ENCODE peak calls at places on chromosomes 2 and 18, in four cellular contexts. C is pancreas, V is fibroblast of lung, U is HCT116. O is an unnamed sample. For H3K4me1, the result is how much of the 10 kb centered on the place peaks cover.

GRCh38 chr2:221006084-221006483 is 566.0 kb downstream of the EPHA4 start:
- DNase-seq in U (no peak), C (no peak), V (no peak), O (no peak)

GRCh38 chr2:161592713-161593112 is 31.5 kb upstream of the SLC4A10 start:
- DNase-seq in U (no peak), C (no peak), V (no peak), O (no peak)

GRCh38 chr18:21448301-21448700 is 152.2 kb downstream of the ESCO1 start:
- DNase-seq in U (no peak), C (no peak), V (peak), O (no peak)

GRCh38 chr18:63775166-63775730 is at the start of gene SERPINB7:
- DNase-seq in U (peak), V (peak), C (no peak), O (no peak)

GRCh38 chr2:238114851-238115660 is 14.9 kb downstream of the ESPNL start:
- DNase-seq in V (no peak), U (no peak), C (peak), O (peak)

GRCh38 chr18:77884454-77884853 is 634.8 kb downstream of the GALR1 start:
- DNase-seq in V (no peak), C (no peak), U (no peak), O (no peak)

GRCh38 chr2:132439703-132440398 is 23.2 kb downstream of the GPR39 start:
- DNase-seq in C (no peak), V (peak), U (no peak), O (no peak)

GRCh38 chr18:63197246-63197791 is 122.2 kb downstream of the BCL2 start:
- DNase-seq in U (no peak), C (no peak), V (no peak), O (no peak)

GRCh38 chr2:136801628-136802027 is 36.3 kb downstream of the THSD7B start:
- DNase-seq in U (no peak), C (no peak), V (no peak), O (no peak)

GRCh38 chr2:133836220-133836619 is 268.0 kb upstream of the NCKAP5 start:
- DNase-seq in U (no peak), V (no peak), C (no peak), O (no peak)

GRCh38 chr2:71460595-71461303 is 7.4 kb downstream of the DYSF start:
- DNase-seq in V (no peak), C (no peak), U (peak), O (no peak)

GRCh38 chr2:229490167-229490566 is 219.1 kb upstream of the PID1 start:
- DNase-seq in U (no peak), C (no peak), V (no peak), O (no peak)

GRCh38 chr2:238784671-238785527 is 63.0 kb upstream of the TWIST2 start:
- DNase-seq in U (peak), C (peak), V (peak), O (peak)

GRCh38 chr2:231190531-231191197 is 7.8 kb upstream of the ARMC9 start:
- DNase-seq in C (peak), U (no peak), V (peak), O (no peak)

GRCh38 chr2:218281449-218281848 is 10.9 kb downstream of the TMBIM1 start:
- DNase-seq in U (no peak), V (peak), C (peak), O (no peak)

DNA sequence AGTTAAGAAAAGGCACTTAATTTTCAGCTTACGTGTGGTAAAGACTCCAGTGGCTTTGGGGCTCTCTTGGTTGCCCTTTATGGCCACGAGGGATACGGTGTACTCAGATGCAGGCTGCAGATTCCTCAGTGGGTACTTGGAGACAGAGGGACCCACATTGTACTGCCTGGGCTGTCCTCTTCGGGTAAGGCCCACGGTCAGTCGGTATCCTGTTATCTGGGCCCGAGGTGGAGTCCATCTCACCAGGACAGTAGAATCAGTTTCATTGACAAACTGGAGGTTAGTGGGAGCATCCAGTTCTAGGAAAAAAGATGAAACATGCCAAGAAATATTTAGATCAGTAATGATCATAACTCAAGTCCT is 31.5 kb downstream of the FN1 start:
- DNase-seq in V (no peak), U (no peak), C (no peak), O (no peak)
- H3K4me1 ChIP-seq in V (under half), U (under half), C (under half), O (under half)

GRCh38 chr2:70122470-70122869 is 35.2 kb downstream of the PCBP1 start:
- DNase-seq in V (no peak), C (no peak), U (no peak), O (no peak)
- H3K4me3 ChIP-seq in V (no peak), C (no peak), U (no peak), O (no peak)

DNA sequence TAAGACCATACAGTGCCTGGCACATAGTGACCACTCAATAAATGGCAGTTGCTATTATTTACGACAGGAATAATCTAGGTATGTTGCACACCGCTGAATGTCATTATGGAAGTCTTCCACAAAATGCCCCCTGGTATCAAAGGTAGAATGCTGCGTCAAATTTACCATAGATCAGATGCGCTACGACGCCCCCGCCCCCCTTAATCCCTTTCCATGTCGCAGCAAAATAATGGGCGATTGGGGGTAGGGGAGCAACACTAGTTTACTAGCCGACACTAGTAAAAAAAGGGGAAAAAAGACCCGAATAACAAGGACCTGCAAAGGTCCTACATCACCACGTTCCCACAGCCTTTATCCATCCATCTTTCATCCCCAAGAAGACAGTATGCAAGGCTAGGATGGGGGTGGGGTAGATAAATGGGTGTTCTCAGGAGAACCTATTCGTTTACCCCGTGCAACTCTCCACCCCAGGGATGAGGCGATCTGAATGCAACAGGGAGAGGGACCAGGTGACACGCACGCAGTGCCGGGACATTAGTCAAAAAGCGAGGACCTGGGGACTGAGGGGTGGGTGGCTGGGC is 455 bp downstream of the PREPL start:
- DNase-seq in U (no peak), V (peak), C (no peak), O (no peak)
- H3K4me1 ChIP-seq in U (under half), V (under half), C (under half), O (under half)

DNA sequence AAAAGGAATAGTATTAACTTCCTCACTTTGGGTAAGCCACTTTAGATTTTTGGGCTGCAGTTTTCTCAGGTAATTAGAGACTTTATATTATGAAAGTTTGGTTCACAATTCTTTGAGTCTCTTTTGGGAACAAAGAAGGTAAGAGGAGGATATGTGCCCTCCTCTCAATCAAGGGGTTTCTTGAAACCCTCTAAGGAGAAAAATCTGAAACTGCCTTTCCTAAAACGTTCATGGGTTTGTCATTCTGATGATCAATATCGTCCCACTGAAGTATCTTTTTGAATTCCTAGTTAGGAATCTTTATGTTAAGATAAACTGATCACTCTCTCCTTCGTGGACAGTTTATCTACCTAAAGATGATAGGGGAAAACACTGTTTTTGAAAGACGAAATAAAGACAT is 42.4 kb upstream of the AKAIN1 start:
- DNase-seq in U (no peak), C (no peak), V (no peak), O (no peak)
- H3K4me3 ChIP-seq in U (no peak), C (peak), V (peak), O (no peak)

GRCh38 chr2:205701509-205701908 is 19.2 kb downstream of the NRP2 start:
- DNase-seq in V (peak), C (no peak), U (no peak), O (no peak)

GRCh38 chr2:205705511-205706397 is 23.5 kb downstream of the NRP2 start:
- DNase-seq in C (no peak), V (no peak), U (no peak), O (no peak)

GRCh38 chr2:205702576-205702975 is 20.3 kb downstream of the NRP2 start:
- DNase-seq in C (no peak), V (no peak), U (no peak), O (no peak)

GRCh38 chr2:205704101-205704741 is 21.9 kb downstream of the NRP2 start:
- DNase-seq in V (peak), C (no peak), U (no peak), O (no peak)

GRCh38 chr2:205703471-205703870 is 21.2 kb downstream of the NRP2 start:
- DNase-seq in C (no peak), U (no peak), V (no peak), O (no peak)
- H3K4me1 ChIP-seq in C (under half), U (under half), V (under half), O (under half)

GRCh38 chr2:3726511-3726910 is 23.1 kb downstream of the DCDC2C start:
- DNase-seq in U (no peak), C (no peak), V (no peak), O (no peak)

GRCh38 chr2:3729055-3729448 is 25.7 kb downstream of the DCDC2C start:
- DNase-seq in C (no peak), V (no peak), U (no peak), O (no peak)

GRCh38 chr2:3729786-3730185 is 26.4 kb downstream of the DCDC2C start:
- DNase-seq in U (no peak), V (no peak), C (no peak), O (no peak)

GRCh38 chr2:3727397-3728045 is 24.1 kb downstream of the DCDC2C start:
- DNase-seq in U (no peak), C (no peak), V (no peak), O (no peak)

DNA sequence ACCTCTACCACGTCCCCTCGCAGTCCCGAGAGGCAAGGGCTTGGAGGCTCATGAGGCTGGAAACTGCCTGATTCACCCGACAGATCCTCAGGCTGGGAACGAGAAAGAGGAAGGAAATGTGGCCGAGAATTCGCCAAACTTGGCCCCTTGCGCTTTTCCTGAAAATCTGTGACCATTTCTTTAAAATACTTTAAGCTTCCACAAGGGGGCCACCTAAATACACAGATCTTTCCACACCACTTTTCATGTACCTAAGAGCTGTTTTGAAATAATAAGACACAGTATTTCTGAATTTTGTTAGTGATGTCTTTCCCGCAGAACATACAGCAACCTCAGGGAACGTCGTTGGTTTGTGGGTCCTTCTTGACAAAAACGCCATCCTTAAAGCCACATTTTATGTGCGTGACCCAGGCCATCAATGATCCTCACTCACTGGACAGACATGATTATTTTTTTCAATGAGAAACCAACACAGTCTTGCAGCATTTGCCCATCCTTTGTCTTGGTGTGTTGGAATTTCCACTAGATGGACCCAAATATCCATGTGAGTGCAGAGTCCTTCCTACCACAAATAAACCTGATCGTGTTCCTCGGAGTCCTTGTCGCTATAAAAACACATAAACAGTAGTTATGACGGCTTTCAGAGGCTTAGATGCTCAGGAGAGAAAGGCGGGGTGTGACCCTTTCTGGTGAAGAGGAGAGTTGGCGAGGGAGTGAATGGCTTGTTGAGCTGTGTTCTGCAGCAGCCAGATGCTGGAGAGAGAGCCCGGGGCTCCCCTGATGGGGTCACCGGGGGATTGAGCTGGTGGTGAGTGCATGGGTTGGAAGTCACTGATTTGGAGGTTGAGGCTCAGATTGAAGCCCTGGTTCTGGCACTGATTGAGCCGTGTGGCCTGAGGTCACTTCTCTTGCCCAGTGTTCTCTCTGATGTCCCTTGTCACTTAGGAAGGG is 25.0 kb downstream of the DCDC2C start:
- DNase-seq in C (no peak), V (peak), U (peak), O (no peak)
- H3K4me3 ChIP-seq in C (no peak), V (no peak), U (no peak), O (no peak)

DNA sequence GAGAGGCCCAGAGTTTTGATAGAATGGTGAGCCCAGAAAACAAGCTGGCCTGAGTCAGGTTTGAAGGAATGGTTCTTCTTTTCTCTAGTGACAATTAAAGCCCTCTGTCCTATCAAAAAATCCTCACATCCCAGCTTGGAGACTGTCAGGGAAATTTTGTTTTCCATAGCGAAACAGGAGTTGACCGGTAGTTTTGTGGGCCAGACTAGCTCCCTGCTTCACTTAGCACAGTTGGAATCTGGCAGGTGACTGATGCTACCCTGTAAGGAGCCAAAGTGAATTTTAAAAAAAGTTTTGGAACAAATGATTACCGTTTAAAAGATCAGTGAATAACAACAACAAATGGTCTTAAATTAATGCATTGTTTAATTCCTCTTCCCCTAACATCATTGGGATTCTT is 6.7 kb downstream of the NAB1 start:
- DNase-seq in V (no peak), C (no peak), U (no peak), O (no peak)
- H3K4me1 ChIP-seq in V (under half), C (under half), U (under half), O (under half)

GRCh38 chr18:74613390-74613789 is 15.7 kb downstream of the ZNF407 start:
- DNase-seq in C (no peak), U (no peak), V (no peak), O (no peak)
- H3K4me3 ChIP-seq in C (no peak), U (no peak), V (no peak), O (no peak)

O was measured in CD8-positive, alpha-beta memory T cell.